ENCODE peak calls at places on chromosomes 3 and 15, in six cellular contexts. L is DND-41, H is RWPE1, C is AG09309, T is brain microvascular endothelial cell, S is mesothelial cell of epicardium. M is an unnamed sample.

GRCh38 chr3:133695772-133696171 is 34.0 kb upstream of the TOPBP1 start:
- DNase-seq in L (no peak), H (no peak), C (no peak), T (no peak), S (no peak), M (no peak)

GRCh38 chr15:33448961-33449611 is 138.3 kb downstream of the RYR3 start:
- DNase-seq in L (no peak), H (peak; percentile 39), C (no peak), T (no peak), S (no peak), M (no peak)

GRCh38 chr3:21912656-21913055 is 161.6 kb upstream of the ZNF385D start:
- DNase-seq in L (no peak), H (no peak), C (no peak), T (peak; percentile 46), S (no peak), M (no peak)

GRCh38 chr3:141261472-141262171 is 30.0 kb downstream of the PXYLP1 start:
- DNase-seq in L (peak; percentile 72), H (no peak), C (no peak), T (no peak), S (no peak), M (no peak)

GRCh38 chr15:73927476-73928240 is 1.4 kb downstream of the LOXL1 start:
- DNase-seq in L (no peak), H (peak; percentile 72), C (no peak), T (peak; percentile 34), S (peak; percentile 78), M (no peak)

GRCh38 chr3:193978446-193978845 is 157.5 kb upstream of the HES1 start:
- DNase-seq in L (no peak), H (no peak), C (no peak), T (no peak), S (no peak), M (no peak)

GRCh38 chr3:113039546-113039945 is 48.8 kb downstream of the GTPBP8 start:
- DNase-seq in L (no peak), H (no peak), C (no peak), T (no peak), S (no peak), M (no peak)

GRCh38 chr15:68312701-68313204 is 35.2 kb downstream of the FEM1B start:
- DNase-seq in L (no peak), H (peak; percentile 33), C (no peak), T (peak; percentile 79), S (peak; percentile 36), M (no peak)

GRCh38 chr3:169787120-169787519 is 13.9 kb downstream of the MYNN start:
- DNase-seq in L (no peak), H (no peak), C (no peak), T (no peak), S (no peak), M (no peak)

GRCh38 chr15:91541286-91541685 is 312.2 kb upstream of the SLCO3A1 start:
- DNase-seq in L (no peak), H (no peak), C (no peak), T (no peak), S (no peak), M (no peak)

GRCh38 chr3:59772416-59773408 is 722.9 kb upstream of the CFAP20DC start:
- DNase-seq in L (peak; percentile 86), H (no peak), C (no peak), T (no peak), S (no peak), M (no peak)

GRCh38 chr3:4943553-4943952 is 35.7 kb upstream of the BHLHE40 start:
- DNase-seq in L (no peak), H (peak; percentile 13), C (no peak), T (no peak), S (no peak), M (no peak)
- TF ChIP-seq CTCF in L (no peak), H (no peak), C (peak; percentile 39), T (peak; percentile 50), S (peak; percentile 20), M (peak; percentile 48)

GRCh38 chr3:98612587-98612986 is 19.2 kb upstream of the CPOX start:
- DNase-seq in L (peak; percentile 32), H (no peak), C (no peak), T (no peak), S (no peak), M (no peak)
- TF ChIP-seq CTCF in L (peak; percentile 50), H (no peak), C (peak; percentile 10), T (peak; percentile 38), S (no peak), M (peak; percentile 12)

DNA sequence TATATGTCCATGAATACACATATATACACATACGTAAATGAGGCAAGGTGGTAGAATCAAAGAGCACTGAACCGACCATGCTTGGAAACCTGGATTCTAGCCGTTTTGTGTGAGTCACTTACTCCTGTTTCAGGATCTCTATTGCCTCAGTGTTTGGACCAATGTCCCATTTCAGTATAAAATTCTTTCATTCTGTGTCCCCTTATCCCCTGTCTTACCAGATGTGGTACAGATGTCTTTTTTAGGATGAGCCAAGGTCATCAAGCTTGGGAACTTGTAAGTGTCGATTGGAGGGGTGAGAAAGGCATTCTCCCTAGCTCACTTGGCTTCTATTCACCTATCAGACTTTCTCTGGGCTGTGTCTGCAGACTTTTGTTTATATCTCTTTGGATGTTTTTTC is 139.9 kb upstream of the CHL1 start:
- DNase-seq in L (no peak), H (no peak), C (no peak), T (no peak), S (no peak), M (no peak)
- TF ChIP-seq CTCF in L (no peak), H (no peak), C (no peak), T (no peak), S (no peak), M (no peak)

GRCh38 chr15:96701443-96701842 is 370.9 kb downstream of the NR2F2 start:
- DNase-seq in L (no peak), H (no peak), C (no peak), T (no peak), S (no peak), M (no peak)
- TF ChIP-seq CTCF in L (no peak), H (no peak), C (no peak), T (no peak), S (no peak), M (no peak)

GRCh38 chr3:195189821-195190220 is 81.1 kb downstream of the XXYLT1 start:
- DNase-seq in L (no peak), H (no peak), C (no peak), T (no peak), S (no peak), M (no peak)

GRCh38 chr3:195185574-195185973 is 85.4 kb downstream of the XXYLT1 start:
- DNase-seq in L (no peak), H (peak; percentile 64), C (no peak), T (no peak), S (no peak), M (no peak)

GRCh38 chr3:195186041-195186709 is 84.8 kb downstream of the XXYLT1 start:
- DNase-seq in L (no peak), H (no peak), C (no peak), T (no peak), S (no peak), M (no peak)

GRCh38 chr3:195187609-195188529 is 83.1 kb downstream of the XXYLT1 start:
- DNase-seq in L (no peak), H (peak; percentile 82), C (no peak), T (no peak), S (no peak), M (no peak)

GRCh38 chr3:195188530-195188917 is 82.4 kb downstream of the XXYLT1 start:
- DNase-seq in L (no peak), H (no peak), C (no peak), T (no peak), S (no peak), M (no peak)
- TF ChIP-seq CTCF in L (no peak), H (no peak), C (peak; percentile 24), T (peak; percentile 39), S (no peak), M (no peak)

GRCh38 chr15:101276501-101277037 is 716 bp downstream of the SELENOS start:
- DNase-seq in L (peak; percentile 57), H (no peak), C (no peak), T (peak; percentile 44), S (peak; percentile 48), M (no peak)
- TF ChIP-seq CTCF in L (peak; percentile 31), H (no peak), C (peak; percentile 38), T (peak; percentile 65), S (peak; percentile 35), M (peak; percentile 64)

GRCh38 chr3:12484198-12484982 is at the start of gene TSEN2:
- DNase-seq in L (peak; percentile 95), H (peak; percentile 98), C (peak; percentile 69), T (peak; percentile 91), S (peak; percentile 98), M (peak; percentile 96)
- TF ChIP-seq CTCF in L (peak; percentile 51), H (peak; percentile 19), C (peak; percentile 33), T (peak; percentile 47), S (no peak), M (no peak)

GRCh38 chr3:155189478-155189877 is 104.0 kb downstream of the STRIT1 start:
- DNase-seq in L (no peak), H (no peak), C (no peak), T (no peak), S (no peak), M (no peak)

GRCh38 chr3:155190686-155191085 is 102.8 kb downstream of the STRIT1 start:
- DNase-seq in L (no peak), H (no peak), C (no peak), T (no peak), S (no peak), M (no peak)

GRCh38 chr3:155185623-155186022 is 105.5 kb downstream of the MME start:
- DNase-seq in L (no peak), H (peak; percentile 50), C (peak; percentile 72), T (no peak), S (no peak), M (no peak)

GRCh38 chr3:155184027-155184426 is 103.9 kb downstream of the MME start:
- DNase-seq in L (no peak), H (no peak), C (no peak), T (no peak), S (no peak), M (no peak)

GRCh38 chr3:155188036-155188435 is 105.4 kb downstream of the STRIT1 start:
- DNase-seq in L (no peak), H (no peak), C (no peak), T (no peak), S (no peak), M (no peak)
- TF ChIP-seq CTCF in L (no peak), H (no peak), C (no peak), T (no peak), S (no peak), M (no peak)